ENCODE peak calls at places on chromosomes 11 and 22, in six cellular contexts. Z is GM12892, V is sigmoid colon, O is GM12891, N is stomach, S is GM23338. P is an unnamed sample.

GRCh38 chr22:19940536-19941364 is 822 bp upstream of the COMT start:
- DNase-seq in Z (no peak), N (no peak), O (no peak), V (peak; percentile 65), S (no peak), P (no peak)

GRCh38 chr22:29331213-29331612 is 15.7 kb upstream of the RASL10A start:
- DNase-seq in N (no peak), Z (no peak), S (no peak), V (no peak), O (no peak), P (no peak)

GRCh38 chr11:107043242-107043991 is 25.1 kb upstream of the GUCY1A2 start:
- DNase-seq in O (no peak), Z (no peak), V (no peak), S (no peak), N (no peak), P (peak; percentile 34)

GRCh38 chr22:29824677-29825076 is 13.4 kb downstream of the ASCC2 start:
- DNase-seq in O (no peak), S (no peak), V (peak; percentile 72), Z (no peak), N (peak; percentile 94), P (no peak)

GRCh38 chr11:111366560-111367410 is 12.3 kb downstream of the POU2AF1 start:
- DNase-seq in V (no peak), N (no peak), O (no peak), Z (no peak), S (no peak), P (no peak)

GRCh38 chr11:44246726-44247125 is 63.2 kb downstream of the ALX4 start:
- DNase-seq in Z (no peak), S (no peak), N (no peak), O (no peak), V (no peak), P (no peak)

GRCh38 chr11:12900496-12900895 is 108.6 kb upstream of the RASSF10 start:
- DNase-seq in Z (no peak), S (no peak), N (no peak), V (no peak), O (no peak), P (no peak)

GRCh38 chr11:8714622-8715225 is 32.1 kb downstream of the RPL27A start:
- DNase-seq in O (no peak), S (no peak), V (no peak), N (no peak), Z (no peak), P (no peak)

GRCh38 chr11:22703040-22703439 is 36.6 kb downstream of the GAS2 start:
- DNase-seq in V (no peak), O (no peak), N (no peak), Z (no peak), S (peak; percentile 33), P (no peak)

GRCh38 chr11:116948375-116948774 is 111.0 kb upstream of the APOA1 start:
- DNase-seq in Z (no peak), V (no peak), N (no peak), O (no peak), S (no peak), P (peak; percentile 35)

GRCh38 chr11:61082161-61082870 is 20.0 kb upstream of the CD5 start:
- DNase-seq in V (no peak), S (no peak), N (no peak), O (no peak), Z (no peak), P (no peak)

GRCh38 chr22:25057013-25057881 is 104.7 kb downstream of the KIAA1671 start:
- DNase-seq in S (peak; percentile 86), O (peak; percentile 50), Z (peak; percentile 46), N (peak; percentile 78), V (peak; percentile 69), P (no peak)

GRCh38 chr11:85884581-85885021 is 29.4 kb downstream of the CCDC83 start:
- DNase-seq in O (no peak), Z (no peak), V (no peak), N (no peak), S (no peak), P (no peak)

GRCh38 chr11:15123849-15124248 is 9.1 kb downstream of the INSC start:
- DNase-seq in Z (no peak), S (no peak), O (no peak), N (no peak), V (no peak), P (no peak)

GRCh38 chr11:96015911-96016565 is 92.1 kb upstream of the MTMR2 start:
- DNase-seq in V (no peak), N (no peak), S (peak; percentile 47), O (no peak), Z (no peak), P (no peak)

GRCh38 chr11:3231851-3232744 is at the start of gene MRGPRE:
- DNase-seq in N (no peak), O (no peak), S (peak; percentile 34), V (peak; percentile 61), Z (no peak), P (peak; percentile 0)

GRCh38 chr11:40186401-40187091 is 1272.9 kb downstream of the LRRC4C start:
- DNase-seq in N (no peak), O (no peak), S (no peak), V (no peak), Z (no peak), P (no peak)

DNA sequence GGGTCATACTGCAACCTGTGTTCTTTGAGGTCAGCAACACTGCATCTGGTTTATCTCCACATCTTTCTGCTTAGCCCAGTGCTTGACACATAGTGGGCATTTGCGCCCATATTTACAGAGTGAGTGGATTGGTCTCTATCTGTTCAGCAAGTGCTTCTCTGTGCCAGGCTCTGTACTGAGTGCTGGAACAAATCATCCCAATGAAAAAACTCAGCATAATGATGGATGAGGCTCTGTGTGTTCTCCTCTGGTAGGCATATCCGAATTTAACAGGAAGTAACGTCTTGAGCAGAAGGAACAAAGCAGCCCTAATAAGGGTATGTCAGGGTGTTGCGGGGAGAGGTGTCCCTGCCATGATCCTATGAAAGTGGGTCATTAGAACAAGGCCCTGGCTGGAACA is 46.0 kb downstream of the MCM5 start:
- DNase-seq in O (no peak), N (no peak), S (no peak), V (peak; percentile 84), Z (no peak), P (no peak)
- TF ChIP-seq POLR2AphosphoS5 in O (no peak), N (no peak), S (no peak), V (peak; percentile 94), Z (no peak), P (no peak)

GRCh38 chr11:123063396-123064267 is 1.7 kb upstream of the HSPA8 start:
- DNase-seq in O (no peak), V (peak; percentile 79), S (peak; percentile 32), N (peak; percentile 50), Z (no peak), P (peak; percentile 71)
- TF ChIP-seq POLR2AphosphoS5 in O (peak; percentile 1), V (peak; percentile 10), S (no peak), N (peak; percentile 12), Z (peak; percentile 48), P (peak; percentile 65)

GRCh38 chr22:27919943-27920755 is 1.1 kb upstream of the PITPNB start:
- DNase-seq in V (peak; percentile 76), O (no peak), Z (no peak), N (no peak), S (peak; percentile 78), P (no peak)
- TF ChIP-seq POLR2AphosphoS5 in V (peak; percentile 54), O (no peak), Z (no peak), N (no peak), S (no peak), P (no peak)

GRCh38 chr22:26068571-26068970 is 100.7 kb upstream of the SEZ6L start:
- DNase-seq in V (no peak), O (no peak), N (no peak), S (no peak), Z (no peak), P (no peak)

GRCh38 chr22:26064048-26064447 is 105.2 kb upstream of the SEZ6L start:
- DNase-seq in V (no peak), S (no peak), Z (no peak), O (no peak), N (no peak), P (no peak)

GRCh38 chr22:26065847-26066246 is 103.4 kb upstream of the SEZ6L start:
- DNase-seq in Z (no peak), N (no peak), V (no peak), S (no peak), O (no peak), P (no peak)

DNA sequence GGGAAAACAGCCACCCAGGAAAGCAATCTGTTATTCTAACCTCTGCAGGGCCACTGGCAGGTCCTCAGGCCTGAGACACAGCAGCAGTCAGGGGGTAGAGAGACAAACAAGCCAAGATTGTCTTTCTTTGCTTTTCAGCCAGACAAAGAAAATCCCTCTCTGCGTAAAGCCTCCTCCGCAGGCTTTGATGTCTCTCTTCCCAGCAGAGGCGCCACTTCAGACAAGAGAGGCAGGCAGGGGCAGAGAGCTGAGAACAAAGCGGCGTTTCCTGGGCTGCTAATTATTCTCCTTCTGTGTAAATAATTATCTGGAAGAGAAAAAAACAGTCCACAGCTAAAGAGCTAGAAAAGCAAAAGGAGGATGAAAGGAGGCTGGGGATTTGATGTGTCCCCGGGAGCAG is 102.7 kb upstream of the SEZ6L start:
- DNase-seq in O (no peak), N (no peak), S (peak; percentile 79), V (no peak), Z (no peak), P (no peak)
- TF ChIP-seq POLR2AphosphoS5 in O (no peak), N (no peak), S (no peak), V (no peak), Z (no peak), P (no peak)

DNA sequence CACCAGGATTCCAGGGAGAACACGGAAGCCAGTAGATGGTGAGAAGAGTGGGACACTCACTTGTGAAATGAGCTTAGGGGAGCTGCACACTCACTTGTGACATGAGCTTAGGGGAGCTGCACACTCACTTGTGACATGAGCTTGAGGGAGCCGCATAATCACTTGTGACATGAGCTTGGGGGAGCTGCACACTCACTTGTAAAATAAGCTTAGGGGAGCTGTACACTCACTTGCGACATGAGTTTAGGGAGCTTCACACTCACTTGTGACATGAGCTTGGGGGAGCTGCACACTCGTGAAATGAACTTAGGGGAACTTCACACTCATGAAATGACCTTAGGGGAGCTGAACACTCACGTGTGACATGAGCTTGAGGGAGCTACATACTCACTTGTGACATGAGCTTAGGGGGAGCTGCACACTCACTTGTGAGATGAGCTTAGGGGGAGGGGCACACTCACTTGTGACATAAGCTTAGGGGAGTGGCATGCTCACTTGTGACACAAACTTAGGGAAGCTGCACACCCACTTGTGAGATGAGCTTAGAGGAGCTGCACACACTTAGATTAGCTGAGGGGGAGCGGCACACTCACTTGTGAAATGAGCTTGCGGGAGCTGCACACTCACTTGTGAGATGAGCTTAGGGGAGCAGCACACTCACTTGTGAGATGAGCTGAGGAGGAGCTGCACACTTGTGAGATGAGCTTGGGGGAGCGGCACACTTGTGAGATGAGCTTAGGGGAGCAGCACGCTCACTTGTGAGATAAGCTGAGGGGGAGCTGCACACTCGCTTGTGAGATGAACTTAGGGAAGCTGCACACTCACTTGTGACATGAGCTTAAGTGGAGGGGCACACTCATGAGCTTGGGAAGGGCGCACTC is 59.0 kb downstream of the NCAPD3 start:
- DNase-seq in S (peak; percentile 96), V (no peak), Z (no peak), N (no peak), O (no peak), P (no peak)
- TF ChIP-seq POLR2AphosphoS5 in S (no peak), V (no peak), Z (no peak), N (no peak), O (no peak), P (no peak)